ENCODE peak calls at places on chromosomes 3 and 15, in nine cellular contexts. One of them, this sample, is unnamed.

GRCh38 chr15:31317980-31318342 is 8.7 kb upstream of the KLF13 start:
- DNase-seq in psoas muscle: no peak
- DNase-seq in glutamatergic neuron: no peak
- DNase-seq in NCI-H1436: no peak
- DNase-seq in NCI-H1417 treated with DMSO at 0.1 percent for 48 hours: no peak
- DNase-seq in iPS DF 19.7: no peak
- DNase-seq in left lung: no peak
- DNase-seq in NCI-H2171: peak; percentile 29
- DNase-seq in NCI-H774: no peak
- DNase-seq in this sample: no peak

GRCh38 chr3:128882709-128883108 is 3.3 kb downstream of the ACAD9 start:
- DNase-seq in NCI-H2171: no peak
- DNase-seq in NCI-H1417 treated with DMSO at 0.1 percent for 48 hours: no peak
- DNase-seq in NCI-H774: no peak
- DNase-seq in NCI-H1436: no peak
- DNase-seq in psoas muscle: no peak
- DNase-seq in iPS DF 19.7: no peak
- DNase-seq in left lung: no peak
- DNase-seq in glutamatergic neuron: no peak
- DNase-seq in this sample: no peak

GRCh38 chr15:31758126-31758525 is 272.2 kb upstream of the CHRNA7 start:
- DNase-seq in iPS DF 19.7: no peak
- DNase-seq in psoas muscle: peak; percentile 26
- DNase-seq in NCI-H1417 treated with DMSO at 0.1 percent for 48 hours: peak; percentile 64
- DNase-seq in NCI-H774: peak; percentile 83
- DNase-seq in NCI-H2171: no peak
- DNase-seq in left lung: no peak
- DNase-seq in glutamatergic neuron: no peak
- DNase-seq in NCI-H1436: no peak
- DNase-seq in this sample: no peak

GRCh38 chr3:87625911-87626310 is 349.5 kb upstream of the POU1F1 start:
- DNase-seq in NCI-H2171: no peak
- DNase-seq in psoas muscle: no peak
- DNase-seq in iPS DF 19.7: no peak
- DNase-seq in glutamatergic neuron: no peak
- DNase-seq in left lung: no peak
- DNase-seq in NCI-H1417 treated with DMSO at 0.1 percent for 48 hours: no peak
- DNase-seq in NCI-H774: no peak
- DNase-seq in NCI-H1436: no peak
- DNase-seq in this sample: no peak

GRCh38 chr3:138092023-138092422 is 23.4 kb downstream of the DZIP1L start:
- DNase-seq in glutamatergic neuron: no peak
- DNase-seq in left lung: no peak
- DNase-seq in NCI-H774: no peak
- DNase-seq in iPS DF 19.7: no peak
- DNase-seq in NCI-H1417 treated with DMSO at 0.1 percent for 48 hours: no peak
- DNase-seq in NCI-H1436: no peak
- DNase-seq in psoas muscle: no peak
- DNase-seq in NCI-H2171: no peak
- DNase-seq in this sample: no peak

GRCh38 chr3:126016616-126017015 is 47.6 kb downstream of the ROPN1B start:
- DNase-seq in glutamatergic neuron: no peak
- DNase-seq in NCI-H1436: no peak
- DNase-seq in left lung: no peak
- DNase-seq in iPS DF 19.7: no peak
- DNase-seq in NCI-H774: no peak
- DNase-seq in NCI-H2171: no peak
- DNase-seq in NCI-H1417 treated with DMSO at 0.1 percent for 48 hours: no peak
- DNase-seq in psoas muscle: no peak
- DNase-seq in this sample: no peak

GRCh38 chr15:66016199-66016598 is 146.9 kb downstream of the RAB11A start:
- DNase-seq in NCI-H1436: no peak
- DNase-seq in NCI-H774: no peak
- DNase-seq in NCI-H2171: no peak
- DNase-seq in NCI-H1417 treated with DMSO at 0.1 percent for 48 hours: no peak
- DNase-seq in glutamatergic neuron: no peak
- DNase-seq in left lung: no peak
- DNase-seq in iPS DF 19.7: no peak
- DNase-seq in psoas muscle: no peak
- DNase-seq in this sample: no peak

GRCh38 chr3:140370686-140371085 is 307.2 kb upstream of the TRIM42 start:
- DNase-seq in psoas muscle: no peak
- DNase-seq in NCI-H1417 treated with DMSO at 0.1 percent for 48 hours: no peak
- DNase-seq in NCI-H1436: no peak
- DNase-seq in NCI-H774: no peak
- DNase-seq in glutamatergic neuron: no peak
- DNase-seq in NCI-H2171: no peak
- DNase-seq in left lung: no peak
- DNase-seq in iPS DF 19.7: no peak
- DNase-seq in this sample: no peak

GRCh38 chr15:98177950-98178848 is 217.7 kb downstream of the ARRDC4 start:
- DNase-seq in iPS DF 19.7: peak; percentile 54
- DNase-seq in left lung: no peak
- DNase-seq in glutamatergic neuron: peak; percentile 32
- DNase-seq in psoas muscle: no peak
- DNase-seq in NCI-H2171: peak; percentile 1
- DNase-seq in NCI-H1436: peak; percentile 4
- DNase-seq in NCI-H1417 treated with DMSO at 0.1 percent for 48 hours: peak; percentile 30
- DNase-seq in NCI-H774: peak; percentile 16
- DNase-seq in this sample: peak; percentile 1

GRCh38 chr15:67524235-67524634 is 3.3 kb downstream of the C15orf61 start:
- DNase-seq in NCI-H1436: no peak
- DNase-seq in NCI-H2171: no peak
- DNase-seq in iPS DF 19.7: no peak
- DNase-seq in left lung: no peak
- DNase-seq in glutamatergic neuron: no peak
- DNase-seq in NCI-H1417 treated with DMSO at 0.1 percent for 48 hours: no peak
- DNase-seq in NCI-H774: no peak
- DNase-seq in psoas muscle: no peak
- DNase-seq in this sample: no peak

This sample was measured in NCI-H1694 treated with DMSO at 0.1 percent for 48 hours.